ENCODE peak calls at places on chromosomes 12 and 14, in five cellular contexts. V is upper lobe of right lung; N is effector memory CD4-positive, alpha-beta T cell; K is dorsolateral prefrontal cortex; R is neuronal stem cell. U is an unnamed sample.
A peak's percentile ranks its signal among the peaks of the same experiment; 100 is the strongest.

GRCh38 chr14:21987937-21988336 is 314.3 kb upstream of the OR4E1 start:
- DNase-seq in V (no peak), N (no peak), K (no peak), R (peak; percentile 39), U (no peak)

GRCh38 chr14:54472291-54472690 is 16.5 kb downstream of the GMFB start:
- DNase-seq in V (no peak), N (no peak), K (no peak), R (no peak), U (no peak)

GRCh38 chr12:88516811-88517210 is 63.5 kb downstream of the KITLG start:
- DNase-seq in V (no peak), N (no peak), K (no peak), R (no peak), U (no peak)

GRCh38 chr12:54413284-54414190 is 5.5 kb downstream of the ITGA5 start:
- DNase-seq in V (peak; percentile 83), N (peak; percentile 77), K (no peak), R (no peak), U (no peak)

GRCh38 chr14:57182760-57183503 is 85.8 kb downstream of the EXOC5 start:
- DNase-seq in V (no peak), N (no peak), K (no peak), R (peak; percentile 27), U (no peak)

GRCh38 chr12:109221277-109221931 is 87.7 kb downstream of the FOXN4 start:
- DNase-seq in V (no peak), N (no peak), K (no peak), R (no peak), U (no peak)

GRCh38 chr14:38202444-38203191 is 5.1 kb upstream of the SSTR1 start:
- DNase-seq in V (no peak), N (no peak), K (no peak), R (no peak), U (no peak)

GRCh38 chr14:105527381-105528196 is 1.2 kb downstream of the TMEM121 start:
- DNase-seq in V (peak; percentile 63), N (no peak), K (peak; percentile 29), R (no peak), U (no peak)

GRCh38 chr12:103986823-103987222 is 21.2 kb downstream of the TDG start:
- DNase-seq in V (no peak), N (no peak), K (no peak), R (peak; percentile 32), U (no peak)

GRCh38 chr12:3604750-3605638 is 114.0 kb downstream of the PRMT8 start:
- DNase-seq in V (peak; percentile 64), N (no peak), K (peak; percentile 84), R (no peak), U (no peak)

GRCh38 chr12:57632898-57633825 is at the start of gene B4GALNT1:
- DNase-seq in V (peak; percentile 81), N (peak; percentile 38), K (no peak), R (peak; percentile 76), U (no peak)

GRCh38 chr12:66423290-66423689 is 121.0 kb downstream of the HELB start:
- DNase-seq in V (no peak), N (no peak), K (no peak), R (no peak), U (no peak)

GRCh38 chr12:125683748-125684381 is 618.6 kb downstream of the AACS start:
- DNase-seq in V (peak; percentile 83), N (no peak), K (no peak), R (peak; percentile 72), U (peak; percentile 8)

GRCh38 chr12:121099779-121100178 is 32.9 kb upstream of the P2RX7 start:
- DNase-seq in V (no peak), N (no peak), K (no peak), R (no peak), U (no peak)

GRCh38 chr12:47276253-47277070 is 196.7 kb upstream of the AMIGO2 start:
- DNase-seq in V (no peak), N (peak; percentile 45), K (no peak), R (no peak), U (no peak)

GRCh38 chr12:66767454-66768002 is 88.7 kb upstream of the GRIP1 start:
- DNase-seq in V (no peak), N (no peak), K (no peak), R (no peak), U (no peak)

GRCh38 chr14:85420707-85421106 is 109.2 kb upstream of the FLRT2 start:
- DNase-seq in V (no peak), N (no peak), K (no peak), R (no peak), U (no peak)

GRCh38 chr14:101780887-101781239 is 19.4 kb downstream of the PPP2R5C start:
- DNase-seq in V (peak; percentile 70), N (no peak), K (no peak), R (no peak), U (no peak)

GRCh38 chr12:123946152-123946515 is 26.5 kb downstream of the CCDC92 start:
- DNase-seq in V (no peak), N (no peak), K (no peak), R (no peak), U (no peak)

GRCh38 chr12:113332688-113333087 is 2.2 kb downstream of the SLC8B1 start:
- DNase-seq in V (no peak), N (no peak), K (no peak), R (no peak), U (no peak)

GRCh38 chr12:31845613-31846321 is 113.4 kb upstream of the RESF1 start:
- DNase-seq in V (no peak), N (no peak), K (no peak), R (no peak), U (no peak)

GRCh38 chr12:52600071-52600470 is 1.2 kb downstream of the KRT72 start:
- DNase-seq in V (peak; percentile 12), N (no peak), K (no peak), R (no peak), U (no peak)

GRCh38 chr12:98852181-98852580 is 207.1 kb downstream of the APAF1 start:
- DNase-seq in V (no peak), N (no peak), K (no peak), R (no peak), U (no peak)

GRCh38 chr12:45051490-45052105 is 699 bp upstream of the DBX2 start:
- DNase-seq in V (no peak), N (no peak), K (no peak), R (no peak), U (no peak)

GRCh38 chr12:92146865-92147264 is 1.2 kb upstream of the BTG1 start:
- DNase-seq in V (no peak), N (no peak), K (no peak), R (no peak), U (no peak)

GRCh38 chr14:24322672-24323071 is 11.4 kb downstream of the LTB4R start:
- DNase-seq in V (no peak), N (no peak), K (no peak), R (no peak), U (no peak)

GRCh38 chr12:47744005-47744651 is 14.6 kb downstream of the RAPGEF3 start:
- DNase-seq in V (peak; percentile 81), N (peak; percentile 35), K (no peak), R (no peak), U (no peak)

GRCh38 chr14:26448181-26448855 is 149.5 kb downstream of the NOVA1 start:
- DNase-seq in V (no peak), N (no peak), K (no peak), R (no peak), U (no peak)
- H3K27ac ChIP-seq in V (no peak overlapping the region), N (no peak overlapping the region), K (no peak overlapping the region), R (no peak overlapping the region), U (no peak overlapping the region)

GRCh38 chr14:66056926-66057552 is 429.1 kb upstream of the CCDC196 start:
- DNase-seq in V (no peak), N (no peak), K (no peak), R (no peak), U (no peak)
- H3K27ac ChIP-seq in V (no peak overlapping the region), N (no peak overlapping the region), K (no peak overlapping the region), R (no peak overlapping the region), U (no peak overlapping the region)

DNA sequence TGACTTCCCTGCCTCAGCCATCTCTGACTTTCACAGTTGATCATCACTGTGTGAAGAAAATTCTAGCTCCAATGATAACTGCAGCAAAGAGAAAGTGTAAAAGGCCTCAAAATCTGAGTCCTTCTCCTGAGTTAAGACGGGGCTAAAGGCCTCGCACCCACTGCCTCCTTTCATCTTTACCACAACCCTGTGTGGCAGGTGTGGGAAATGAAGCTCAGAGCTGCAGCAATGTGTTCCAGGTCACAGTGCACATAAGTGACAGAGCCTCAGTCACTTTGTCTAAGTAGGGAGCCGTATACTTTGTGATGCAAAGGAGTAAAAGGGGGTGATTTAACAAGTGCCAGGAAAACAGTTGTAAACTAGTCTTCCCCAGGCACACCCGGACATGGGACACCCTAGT is 144.7 kb upstream of the TMCC3 start:
- DNase-seq in V (no peak), N (no peak), K (no peak), R (no peak), U (no peak)
- H3K27ac ChIP-seq in V (no peak overlapping the region), N (no peak overlapping the region), K (no peak overlapping the region), R (no peak overlapping the region), U (no peak overlapping the region)

DNA sequence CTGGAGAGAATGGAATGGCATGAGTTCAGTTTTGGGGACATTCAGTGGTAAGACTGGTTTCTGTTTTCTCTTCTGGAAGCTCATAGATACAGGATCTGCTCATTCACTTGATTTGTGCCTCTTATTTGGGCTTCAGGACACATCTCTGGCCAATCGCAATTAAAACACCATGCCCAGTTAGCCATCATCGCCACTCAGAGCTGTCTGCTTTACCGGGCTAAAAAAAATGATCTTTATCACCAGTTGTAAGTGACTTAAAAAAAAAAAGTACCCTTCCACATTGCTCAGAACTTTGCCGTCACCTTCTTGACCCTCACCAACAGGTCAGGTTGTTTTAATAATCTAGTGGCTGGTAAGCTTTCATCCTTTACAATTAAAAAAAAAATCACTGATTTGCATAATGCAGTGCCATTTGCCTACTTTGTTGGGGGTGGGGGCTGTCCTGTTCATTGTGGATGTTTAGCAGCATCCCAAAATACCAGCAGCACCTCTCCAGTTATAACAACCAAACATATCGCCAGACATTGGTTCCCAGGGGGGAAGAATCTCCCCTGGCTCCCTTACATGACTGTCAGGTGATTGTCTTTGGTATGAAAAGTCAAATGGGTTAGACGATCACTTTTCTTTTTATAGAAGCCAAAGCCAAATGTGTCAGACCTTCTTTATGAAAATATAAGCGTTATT is 150.1 kb downstream of the PRKCH start:
- DNase-seq in V (no peak), N (no peak), K (no peak), R (no peak), U (no peak)
- H3K27ac ChIP-seq in V (peak overlapping the region; percentile 67), N (peak overlapping the region; percentile 78), K (peak overlapping the region; percentile 56), R (no peak overlapping the region), U (peak overlapping the region; percentile 69)